ENCODE peak calls at places on chromosomes 1 and 21, in six cellular contexts. J is GM13976, D is SK-N-SH, R is mucosa of descending colon, A is RWPE1, N is B cell. E is an unnamed sample.

GRCh38 chr21:39788383-39788782 is 43.4 kb downstream of the IGSF5 start:
- DNase-seq in J (no peak), A (peak), N (no peak), D (peak), R (peak), E (peak)

GRCh38 chr21:31559368-31560119 is 99.9 kb upstream of the SOD1 start:
- DNase-seq in N (peak), R (peak), A (peak), J (peak), D (peak), E (peak)

GRCh38 chr1:9211291-9211811 is 23.2 kb upstream of the H6PD start:
- DNase-seq in J (no peak), R (no peak), A (no peak), D (no peak), N (no peak), E (no peak)

GRCh38 chr1:117967900-117968299 is 38.4 kb downstream of the WDR3 start:
- DNase-seq in R (no peak), A (peak), N (no peak), D (peak), J (no peak), E (no peak)

GRCh38 chr1:156420209-156421061 is 51.4 kb downstream of the RHBG start:
- DNase-seq in J (peak), D (peak), A (no peak), N (peak), R (no peak), E (peak)

GRCh38 chr1:182309631-182310351 is 81.8 kb downstream of the GLUL start:
- DNase-seq in D (no peak), A (no peak), N (no peak), J (no peak), R (no peak), E (no peak)

GRCh38 chr1:53255031-53255430 is 16.7 kb upstream of the MAGOH start:
- DNase-seq in R (no peak), J (no peak), A (no peak), N (no peak), D (no peak), E (no peak)

GRCh38 chr1:225996946-225997545 is 2.1 kb downstream of the SDE2 start:
- DNase-seq in D (no peak), A (no peak), R (no peak), J (no peak), N (no peak), E (no peak)

GRCh38 chr1:15836772-15837669 is 10.5 kb upstream of the SPEN start:
- DNase-seq in J (peak), N (peak), R (peak), A (no peak), D (no peak), E (no peak)

GRCh38 chr1:67052741-67053534 is 1.0 kb downstream of the SLC35D1 start:
- DNase-seq in R (peak), J (peak), N (peak), D (peak), A (peak), E (peak)

GRCh38 chr1:54839824-54840223 is 38.7 kb upstream of the TTC22 start:
- DNase-seq in R (no peak), N (no peak), D (no peak), A (no peak), J (no peak), E (no peak)

GRCh38 chr1:9629445-9630201 is 21.9 kb upstream of the PIK3CD start:
- DNase-seq in R (peak), A (no peak), D (no peak), J (peak), N (peak), E (no peak)

GRCh38 chr1:4284976-4285375 is 369.4 kb upstream of the AJAP1 start:
- DNase-seq in J (no peak), N (no peak), R (no peak), A (no peak), D (no peak), E (no peak)

GRCh38 chr1:240151126-240151735 is 59.5 kb downstream of the FMN2 start:
- DNase-seq in N (no peak), J (no peak), R (no peak), A (no peak), D (peak), E (no peak)

GRCh38 chr1:32696041-32696440 is 6.5 kb downstream of the SYNC start:
- DNase-seq in A (no peak), D (no peak), R (no peak), J (no peak), N (no peak), E (no peak)

GRCh38 chr1:89065077-89065868 is at the start of gene GBP1:
- DNase-seq in J (no peak), A (peak), D (no peak), N (peak), R (peak), E (no peak)

GRCh38 chr1:191831572-191831971 is 326.7 kb upstream of the RGS18 start:
- DNase-seq in D (no peak), N (no peak), A (no peak), R (no peak), J (no peak), E (no peak)

GRCh38 chr1:145751491-145752021 is 32.3 kb downstream of the CD160 start:
- DNase-seq in D (no peak), N (no peak), R (no peak), A (peak), J (no peak), E (no peak)

GRCh38 chr1:15418811-15419515 is 9.3 kb downstream of the EFHD2 start:
- DNase-seq in D (no peak), R (peak), N (no peak), A (peak), J (no peak), E (peak)

GRCh38 chr1:54804471-54805132 is 3.5 kb upstream of the TTC22 start:
- DNase-seq in R (no peak), D (no peak), J (no peak), A (no peak), N (no peak), E (no peak)

GRCh38 chr1:17653728-17654351 is 101.3 kb upstream of the ACTL8 start:
- DNase-seq in R (peak), A (peak), J (peak), N (peak), D (peak), E (peak)

GRCh38 chr1:229106526-229107105 is 164.3 kb upstream of the RAB4A start:
- DNase-seq in D (no peak), A (no peak), R (no peak), J (no peak), N (no peak), E (no peak)

GRCh38 chr1:174942547-174943255 is 57.0 kb upstream of the CACYBP start:
- DNase-seq in A (no peak), R (no peak), J (no peak), N (no peak), D (no peak), E (no peak)

GRCh38 chr21:41180752-41181151 is 12.8 kb downstream of the BACE2 start:
- DNase-seq in A (no peak), N (no peak), J (no peak), D (no peak), R (no peak), E (no peak)

GRCh38 chr21:41426656-41427311 is 745 bp downstream of the MX1 start:
- DNase-seq in J (peak), D (peak), R (peak), N (peak), A (no peak), E (no peak)

GRCh38 chr1:8205771-8206170 is 112.1 kb upstream of the SLC45A1 start:
- DNase-seq in R (no peak), D (no peak), A (no peak), N (no peak), J (no peak), E (no peak)

GRCh38 chr1:92299477-92300125 is 742 bp downstream of the RPAP2 start:
- DNase-seq in J (no peak), A (no peak), R (peak), N (peak), D (no peak), E (no peak)

GRCh38 chr1:54282101-54282847 is 82.3 kb downstream of the MRPL37 start:
- DNase-seq in J (no peak), R (no peak), N (no peak), D (no peak), A (no peak), E (peak)

GRCh38 chr1:152448095-152448494 is 34.0 kb upstream of the CRNN start:
- DNase-seq in J (no peak), N (no peak), R (no peak), A (no peak), D (no peak), E (no peak)

GRCh38 chr1:207740224-207740623 is 11.6 kb upstream of the CD46 start:
- DNase-seq in D (no peak), R (no peak), N (no peak), A (peak), J (no peak), E (no peak)

GRCh38 chr1:226995064-226995965 is 55.2 kb downstream of the COQ8A start:
- DNase-seq in R (no peak), D (no peak), N (no peak), J (peak), A (no peak), E (no peak)

GRCh38 chr1:203913045-203913444 is 51.6 kb downstream of the SNRPE start:
- DNase-seq in N (no peak), A (no peak), D (no peak), J (no peak), R (no peak), E (no peak)

GRCh38 chr1:30894508-30894973 is 14.0 kb downstream of the SDC3 start:
- DNase-seq in J (no peak), D (no peak), R (no peak), A (no peak), N (no peak), E (no peak)

GRCh38 chr1:203059485-203059884 is 26.3 kb downstream of the MYOG start:
- DNase-seq in A (no peak), J (no peak), D (no peak), R (no peak), N (no peak), E (no peak)

GRCh38 chr1:205913451-205914204 is 29.6 kb downstream of the SLC26A9 start:
- DNase-seq in D (peak), N (no peak), A (no peak), R (no peak), J (no peak), E (peak)

GRCh38 chr1:231523816-231524215 is 4.7 kb upstream of the TSNAX start:
- DNase-seq in D (no peak), A (no peak), R (no peak), N (no peak), J (no peak), E (no peak)

DNA sequence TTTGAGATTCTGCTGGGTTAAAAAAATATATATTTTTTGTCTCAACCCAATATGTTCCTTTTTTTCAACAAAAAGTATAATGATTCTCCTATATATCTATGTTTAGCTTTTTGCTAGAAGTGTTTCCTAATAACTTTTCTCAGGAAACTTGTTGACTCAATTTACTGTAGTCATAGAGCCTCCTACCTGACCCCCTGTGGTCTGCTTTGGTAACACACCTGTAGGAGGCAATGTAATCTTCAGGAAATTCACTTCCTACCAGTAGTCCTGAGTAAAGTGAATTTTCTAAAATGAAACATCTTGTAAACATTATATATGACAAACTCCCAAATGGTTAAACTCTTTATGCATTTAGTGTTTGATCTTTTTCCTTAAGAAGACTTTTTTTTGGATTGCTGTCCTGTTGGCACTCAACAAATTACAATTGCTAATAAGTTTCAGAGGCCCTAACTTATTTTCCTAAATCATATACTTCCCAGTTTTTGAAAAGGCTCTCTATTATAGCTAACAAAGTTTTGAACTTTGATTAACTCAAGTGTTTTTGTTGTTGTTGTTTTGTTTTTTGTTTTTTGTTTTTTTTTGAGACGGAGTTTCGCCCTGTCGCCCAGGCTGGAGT is 118.3 kb downstream of the OLFML2B start:
- DNase-seq in A (peak), D (peak), R (peak), N (peak), J (peak), E (peak)
- TF ChIP-seq CTCF in A (peak), D (peak), R (peak), N (peak), J (peak), E (peak)

DNA sequence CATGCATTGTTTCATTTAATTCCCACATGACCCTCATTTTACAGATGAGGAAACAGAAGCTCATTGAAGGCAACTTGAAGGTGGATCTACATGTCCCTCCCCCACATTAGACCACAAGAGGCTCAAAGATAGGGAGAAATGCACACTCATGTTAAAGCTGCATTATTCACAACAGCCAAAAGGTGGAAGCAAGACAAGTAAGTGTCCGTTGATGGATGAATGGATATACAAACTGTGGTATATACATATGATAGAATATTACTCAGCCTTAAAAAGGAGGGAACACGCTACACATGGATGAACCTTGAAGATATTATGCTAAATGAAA is 149.7 kb upstream of the JUN start:
- DNase-seq in N (no peak), R (no peak), D (no peak), A (no peak), J (no peak), E (no peak)
- TF ChIP-seq CTCF in N (no peak), R (no peak), D (peak), A (no peak), J (no peak), E (no peak)

DNA sequence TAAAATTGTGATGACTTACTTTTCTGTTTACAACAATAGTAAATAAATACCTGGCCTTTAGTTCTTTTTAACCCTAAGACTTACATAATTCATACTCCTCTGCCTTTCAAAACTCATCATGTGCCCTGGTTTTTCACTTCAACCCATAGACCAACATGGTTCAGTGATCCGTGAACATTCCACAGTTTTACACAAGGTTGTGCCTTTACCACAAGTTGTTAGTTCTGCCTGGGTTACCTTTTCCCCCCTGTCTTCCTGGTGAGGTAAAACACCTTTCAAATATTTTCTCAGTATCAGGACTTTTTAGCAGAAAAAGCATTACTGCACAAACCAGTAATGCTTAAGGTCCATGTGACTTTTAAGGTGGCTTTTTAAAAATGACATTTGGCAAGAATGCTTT is 1466.4 kb downstream of the PLA2G4A start:
- DNase-seq in A (no peak), R (no peak), D (no peak), N (no peak), J (no peak), E (no peak)
- TF ChIP-seq CTCF in A (no peak), R (no peak), D (no peak), N (no peak), J (no peak), E (no peak)

DNA sequence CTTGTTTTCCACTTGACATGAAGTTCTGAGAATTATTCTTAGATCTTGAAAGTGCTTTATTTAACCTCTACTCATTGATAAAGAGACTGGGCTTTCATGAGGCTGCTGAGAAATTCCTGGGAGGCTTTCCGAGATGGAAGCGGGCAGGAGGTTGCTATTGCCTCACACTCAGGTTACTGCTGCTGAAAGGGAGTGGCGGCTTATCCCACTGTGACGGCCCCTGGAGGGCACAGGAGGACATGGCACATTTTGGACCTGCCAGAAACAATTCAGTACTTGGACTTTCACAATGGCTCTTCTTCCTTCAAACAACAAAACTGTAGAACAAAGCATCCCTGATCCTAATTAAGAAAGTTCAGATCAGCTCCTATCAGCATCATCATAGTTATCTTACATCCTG is 16.2 kb upstream of the MARK1 start:
- DNase-seq in A (peak), D (no peak), R (no peak), N (no peak), J (no peak), E (peak)
- TF ChIP-seq CTCF in A (no peak), D (no peak), R (no peak), N (no peak), J (no peak), E (no peak)

GRCh38 chr1:230110971-230111370 is 43.9 kb downstream of the GALNT2 start:
- DNase-seq in R (no peak), D (no peak), A (no peak), J (no peak), N (no peak), E (no peak)

GRCh38 chr1:230109066-230109465 is 42.0 kb downstream of the GALNT2 start:
- DNase-seq in J (no peak), N (no peak), R (no peak), A (no peak), D (no peak), E (no peak)

GRCh38 chr1:230107941-230108340 is 40.9 kb downstream of the GALNT2 start:
- DNase-seq in R (no peak), A (no peak), N (no peak), J (no peak), D (no peak), E (no peak)

GRCh38 chr1:230108580-230108979 is 41.5 kb downstream of the GALNT2 start:
- DNase-seq in N (no peak), D (no peak), A (no peak), J (no peak), R (no peak), E (no peak)

DNA sequence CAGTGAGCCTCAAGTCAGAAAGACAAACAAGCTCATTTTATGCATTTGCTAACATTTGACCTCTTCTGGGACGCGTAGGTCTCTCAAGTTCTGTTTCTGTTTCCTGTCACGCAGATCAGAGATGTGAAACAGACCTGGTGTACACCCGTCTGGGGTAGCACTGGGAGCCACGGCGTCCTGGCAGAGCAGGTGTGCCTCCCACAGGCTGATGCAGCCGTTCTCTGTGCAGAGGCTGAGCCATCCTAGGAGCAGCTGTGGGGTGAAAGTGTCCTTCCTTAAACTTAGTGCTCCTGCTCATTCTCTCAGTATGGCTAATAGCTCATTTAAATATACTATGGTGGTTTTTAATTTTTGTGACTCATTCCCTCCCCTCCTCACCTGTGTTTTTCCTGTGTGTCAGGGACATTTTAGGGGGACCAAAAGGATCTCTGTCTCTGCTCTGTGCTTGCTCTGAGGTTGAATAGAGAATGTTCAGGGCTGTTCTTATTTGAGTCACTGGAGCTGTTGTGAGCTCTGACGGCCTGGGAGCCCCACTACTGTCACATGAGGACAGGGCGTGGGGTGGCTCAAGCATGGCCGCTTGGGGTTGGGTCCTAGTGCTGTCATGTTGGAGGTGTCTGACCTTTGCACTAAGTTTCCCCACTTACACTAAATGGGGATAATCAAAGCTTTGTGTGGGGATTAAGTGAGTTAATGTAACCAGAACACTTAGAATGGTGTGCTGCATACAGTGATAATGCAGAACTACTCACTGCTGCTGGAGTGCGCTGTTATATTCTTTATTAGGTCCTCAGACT is 43.0 kb downstream of the GALNT2 start:
- DNase-seq in A (no peak), N (peak), J (peak), R (peak), D (peak), E (no peak)
- TF ChIP-seq CTCF in A (no peak), N (no peak), J (peak), R (no peak), D (no peak), E (no peak)

GRCh38 chr1:106200711-106201110 is 855.8 kb upstream of the PRMT6 start:
- DNase-seq in R (no peak), J (no peak), D (no peak), N (no peak), A (no peak), E (no peak)
- TF ChIP-seq CTCF in R (no peak), J (no peak), D (no peak), N (no peak), A (no peak), E (no peak)

DNA sequence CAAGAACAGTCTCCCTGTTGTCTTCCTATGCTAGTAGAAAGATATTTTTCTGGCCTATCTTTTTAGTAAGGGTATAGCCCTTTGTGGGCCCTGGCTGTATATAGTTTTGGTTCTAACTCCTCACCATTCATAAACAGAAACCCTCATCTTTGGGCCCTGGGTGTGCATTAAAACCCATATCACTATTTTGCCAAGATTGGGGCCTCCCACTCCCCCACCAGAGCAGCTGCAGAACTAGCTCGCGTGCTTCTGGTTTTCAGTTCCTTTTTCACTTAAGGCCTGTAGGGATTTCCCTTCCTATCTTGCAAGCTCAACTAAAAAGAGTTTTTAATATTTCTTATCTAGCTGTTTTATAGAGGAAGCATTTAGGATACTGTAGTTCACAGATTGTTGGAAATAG is 106.4 kb downstream of the RGL1 start:
- DNase-seq in N (peak), D (no peak), R (peak), A (no peak), J (peak), E (no peak)
- TF ChIP-seq CTCF in N (no peak), D (no peak), R (no peak), A (no peak), J (no peak), E (no peak)

E was measured in Calu3.